ENCODE peak calls at places on chromosomes 11 and 22, in four cellular contexts. One of them, this sample, is unnamed.

GRCh38 chr22:43377486-43377995 is 34.3 kb upstream of the MPPED1 start:
- DNase-seq in nephron progenitor cell: no peak
- DNase-seq in HCT116: no peak
- DNase-seq in CD8-positive, alpha-beta T cell: no peak
- DNase-seq in this sample: no peak

GRCh38 chr22:28951969-28952521 is 68.7 kb downstream of the ZNRF3 start:
- DNase-seq in nephron progenitor cell: no peak
- DNase-seq in HCT116: no peak
- DNase-seq in CD8-positive, alpha-beta T cell: no peak
- DNase-seq in this sample: no peak

GRCh38 chr22:26957176-26957575 is 299.8 kb downstream of the MIAT start:
- DNase-seq in CD8-positive, alpha-beta T cell: no peak
- DNase-seq in nephron progenitor cell: no peak
- DNase-seq in HCT116: no peak
- DNase-seq in this sample: no peak

GRCh38 chr22:32829451-32829851 is 27.9 kb downstream of the TIMP3 start:
- DNase-seq in HCT116: no peak
- DNase-seq in nephron progenitor cell: no peak
- DNase-seq in CD8-positive, alpha-beta T cell: no peak
- DNase-seq in this sample: no peak

GRCh38 chr11:88552377-88553029 is 215.0 kb upstream of the CTSC start:
- DNase-seq in CD8-positive, alpha-beta T cell: no peak
- DNase-seq in nephron progenitor cell: peak
- DNase-seq in HCT116: peak
- DNase-seq in this sample: peak

GRCh38 chr11:75469785-75470405 is 36.9 kb upstream of the KLHL35 start:
- DNase-seq in CD8-positive, alpha-beta T cell: no peak
- DNase-seq in HCT116: no peak
- DNase-seq in nephron progenitor cell: no peak
- DNase-seq in this sample: no peak

GRCh38 chr11:71500601-71501021 is 26.5 kb upstream of the KRTAP5-7 start:
- DNase-seq in HCT116: peak
- DNase-seq in nephron progenitor cell: no peak
- DNase-seq in CD8-positive, alpha-beta T cell: no peak
- DNase-seq in this sample: no peak

GRCh38 chr22:46662226-46662625 is 42.0 kb downstream of the GRAMD4 start:
- DNase-seq in nephron progenitor cell: no peak
- DNase-seq in CD8-positive, alpha-beta T cell: no peak
- DNase-seq in HCT116: no peak
- DNase-seq in this sample: no peak

GRCh38 chr22:32985899-32986772 is 72.0 kb downstream of the SYN3 start:
- DNase-seq in HCT116: peak
- DNase-seq in nephron progenitor cell: peak
- DNase-seq in CD8-positive, alpha-beta T cell: no peak
- DNase-seq in this sample: peak

GRCh38 chr22:49230194-49230577 is 597.5 kb downstream of the BRD1 start:
- DNase-seq in nephron progenitor cell: peak
- DNase-seq in CD8-positive, alpha-beta T cell: no peak
- DNase-seq in HCT116: no peak
- DNase-seq in this sample: peak

GRCh38 chr11:119607726-119608125 is 121.3 kb downstream of the NECTIN1 start:
- DNase-seq in HCT116: no peak
- DNase-seq in nephron progenitor cell: no peak
- DNase-seq in CD8-positive, alpha-beta T cell: no peak
- DNase-seq in this sample: no peak

GRCh38 chr11:119608201-119608600 is 120.8 kb downstream of the NECTIN1 start:
- DNase-seq in CD8-positive, alpha-beta T cell: no peak
- DNase-seq in HCT116: no peak
- DNase-seq in nephron progenitor cell: no peak
- DNase-seq in this sample: no peak

GRCh38 chr11:119599864-119600593 is 129.0 kb downstream of the NECTIN1 start:
- DNase-seq in HCT116: no peak
- DNase-seq in nephron progenitor cell: no peak
- DNase-seq in CD8-positive, alpha-beta T cell: no peak
- DNase-seq in this sample: no peak

GRCh38 chr11:119605137-119605675 is 123.8 kb downstream of the NECTIN1 start:
- DNase-seq in CD8-positive, alpha-beta T cell: no peak
- DNase-seq in nephron progenitor cell: no peak
- DNase-seq in HCT116: no peak
- DNase-seq in this sample: no peak

DNA sequence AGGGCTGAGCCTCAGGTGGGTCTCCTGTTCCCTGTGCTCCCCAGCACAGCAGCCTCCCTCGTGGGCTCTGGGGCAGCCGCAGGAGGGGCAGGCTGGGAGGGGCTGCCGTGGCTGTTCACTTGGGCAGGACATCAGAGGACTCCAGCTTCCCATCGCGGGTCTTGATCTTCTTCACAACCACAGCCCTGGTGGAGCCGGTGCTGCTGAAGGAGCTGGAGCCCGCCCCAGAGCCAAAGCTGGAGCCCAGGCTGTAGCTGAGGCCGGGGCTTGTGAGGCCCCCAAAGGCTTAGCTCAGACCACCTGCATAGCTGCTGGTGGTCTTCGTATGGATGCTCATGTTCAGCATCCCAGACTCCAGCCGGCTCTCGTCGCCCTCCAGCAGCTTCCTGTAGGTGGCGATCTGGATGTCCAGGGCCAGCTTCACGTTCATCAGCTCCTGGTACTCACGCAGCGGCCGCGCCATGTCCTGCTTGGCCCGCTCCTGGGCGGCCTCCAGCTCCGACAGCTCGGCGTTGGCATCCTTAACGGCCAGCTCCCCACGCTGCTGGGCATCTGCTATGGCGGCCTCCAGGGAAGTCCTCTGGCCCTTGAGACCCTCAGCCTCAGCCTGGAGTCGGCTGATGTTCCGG is 126.1 kb downstream of the NECTIN1 start:
- DNase-seq in CD8-positive, alpha-beta T cell: no peak
- DNase-seq in nephron progenitor cell: no peak
- DNase-seq in HCT116: no peak
- DNase-seq in this sample: no peak
- TF ChIP-seq CTCF in CD8-positive, alpha-beta T cell: no peak
- TF ChIP-seq CTCF in nephron progenitor cell: peak
- TF ChIP-seq CTCF in HCT116: no peak
- TF ChIP-seq CTCF in this sample: no peak

DNA sequence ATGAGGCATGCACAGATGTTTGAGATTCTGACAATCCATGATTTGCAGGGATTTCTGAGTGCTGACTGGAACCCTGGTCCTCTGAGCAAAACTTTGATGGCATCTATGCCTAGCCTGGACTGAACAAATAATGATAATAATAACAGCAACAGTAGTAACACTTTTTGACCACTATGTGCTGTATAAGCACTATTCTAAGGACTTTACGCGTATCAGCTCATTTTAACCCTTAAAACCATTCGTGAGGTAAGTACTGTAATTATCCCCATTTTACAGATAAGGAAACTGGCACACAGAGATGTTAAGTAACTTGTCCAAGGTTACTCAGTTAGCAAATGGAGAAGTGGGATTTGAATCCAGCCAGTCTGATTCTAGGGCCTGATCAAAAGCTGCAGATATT is 168.4 kb downstream of the C11orf91 start:
- DNase-seq in nephron progenitor cell: no peak
- DNase-seq in CD8-positive, alpha-beta T cell: no peak
- DNase-seq in HCT116: no peak
- DNase-seq in this sample: no peak
- TF ChIP-seq CTCF in nephron progenitor cell: no peak
- TF ChIP-seq CTCF in CD8-positive, alpha-beta T cell: no peak
- TF ChIP-seq CTCF in HCT116: no peak
- TF ChIP-seq CTCF in this sample: no peak

DNA sequence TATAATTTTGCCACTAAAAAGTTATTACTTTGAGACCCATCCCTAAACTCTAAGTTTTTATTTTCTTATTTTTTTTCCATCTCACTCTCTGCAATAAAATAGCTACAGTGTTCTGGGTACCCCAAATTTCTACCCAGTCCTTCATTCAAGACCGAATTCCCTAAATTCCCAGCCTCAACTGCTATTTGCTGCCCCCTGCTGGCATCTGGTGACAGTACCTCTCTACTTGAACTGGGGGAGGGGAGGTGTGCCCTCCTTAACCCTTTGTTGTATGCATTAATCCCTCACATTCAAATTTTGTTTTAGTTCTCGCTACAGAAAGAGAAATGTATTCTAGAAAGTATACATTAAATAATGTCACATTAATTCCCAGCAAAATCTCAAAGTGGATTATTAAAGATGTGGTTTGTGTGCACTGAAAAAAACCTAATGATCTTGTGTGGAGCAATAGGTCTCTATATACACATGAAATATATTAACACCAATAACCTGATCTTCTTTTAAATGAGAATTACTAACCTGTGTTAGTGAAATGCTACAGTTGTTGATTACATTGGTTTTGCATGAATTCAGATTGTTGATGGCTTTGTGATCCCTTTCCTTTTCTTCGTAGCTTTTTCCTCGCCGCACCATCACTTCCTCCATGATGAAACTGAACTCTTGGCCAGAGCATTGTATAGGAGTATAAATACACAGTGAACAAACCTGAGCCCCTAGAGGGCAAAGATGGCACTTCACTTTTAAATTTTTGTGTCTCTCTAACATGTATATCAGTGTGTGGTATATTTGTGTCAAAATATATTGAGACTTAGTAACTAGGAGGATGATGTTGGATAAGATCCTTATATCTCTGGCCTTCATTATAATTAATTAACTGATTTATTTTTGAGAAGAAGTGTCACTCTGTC is 590.0 kb downstream of the METTL15 start:
- DNase-seq in nephron progenitor cell: peak
- DNase-seq in CD8-positive, alpha-beta T cell: no peak
- DNase-seq in HCT116: peak
- DNase-seq in this sample: peak
- TF ChIP-seq CTCF in nephron progenitor cell: peak
- TF ChIP-seq CTCF in CD8-positive, alpha-beta T cell: no peak
- TF ChIP-seq CTCF in HCT116: peak
- TF ChIP-seq CTCF in this sample: peak

DNA sequence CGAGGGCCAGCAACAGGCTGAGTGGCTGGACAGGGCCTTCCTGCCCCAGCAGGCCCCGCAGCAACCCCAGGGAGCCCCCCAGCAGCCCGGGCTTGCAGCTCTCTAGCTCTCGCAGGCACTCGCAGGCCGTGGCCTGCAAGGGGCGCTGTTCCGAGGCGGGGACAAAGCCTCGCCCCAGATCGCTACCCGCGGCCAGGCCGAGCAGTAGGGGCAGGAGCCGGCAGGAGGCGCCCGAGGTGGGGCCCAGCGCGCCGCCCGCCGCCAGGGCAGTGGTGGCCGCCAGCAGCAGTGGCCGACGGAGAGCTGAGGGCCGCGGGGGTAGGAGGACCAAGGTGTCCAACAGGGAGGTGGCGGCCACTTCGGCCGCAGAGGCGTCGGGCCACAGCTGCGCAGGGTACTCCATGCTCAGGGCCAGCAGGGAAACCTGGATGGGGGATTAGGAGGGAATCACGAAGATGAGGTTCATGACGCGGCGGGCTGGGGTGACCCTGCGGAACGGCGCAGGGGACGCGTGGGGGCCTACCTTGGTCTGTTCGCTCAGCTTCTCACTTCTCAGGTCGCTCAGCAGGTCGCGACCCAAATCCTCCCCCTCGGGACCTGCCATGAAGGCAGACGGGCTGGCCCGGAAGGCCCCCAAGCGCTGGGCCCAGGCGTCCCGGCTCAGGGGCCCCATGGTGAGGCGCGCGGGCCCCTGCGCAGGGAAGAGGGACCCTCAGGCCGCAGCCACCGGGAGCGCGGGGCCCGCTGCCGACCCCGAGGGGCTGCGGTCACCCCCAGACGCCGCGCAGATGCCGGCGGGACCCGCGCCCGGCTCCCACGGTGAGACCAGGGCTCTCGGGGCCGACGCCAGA is 632 bp downstream of the AP5B1 start:
- DNase-seq in CD8-positive, alpha-beta T cell: peak
- DNase-seq in HCT116: peak
- DNase-seq in nephron progenitor cell: peak
- DNase-seq in this sample: peak
- TF ChIP-seq CTCF in CD8-positive, alpha-beta T cell: peak
- TF ChIP-seq CTCF in HCT116: no peak
- TF ChIP-seq CTCF in nephron progenitor cell: peak
- TF ChIP-seq CTCF in this sample: peak

DNA sequence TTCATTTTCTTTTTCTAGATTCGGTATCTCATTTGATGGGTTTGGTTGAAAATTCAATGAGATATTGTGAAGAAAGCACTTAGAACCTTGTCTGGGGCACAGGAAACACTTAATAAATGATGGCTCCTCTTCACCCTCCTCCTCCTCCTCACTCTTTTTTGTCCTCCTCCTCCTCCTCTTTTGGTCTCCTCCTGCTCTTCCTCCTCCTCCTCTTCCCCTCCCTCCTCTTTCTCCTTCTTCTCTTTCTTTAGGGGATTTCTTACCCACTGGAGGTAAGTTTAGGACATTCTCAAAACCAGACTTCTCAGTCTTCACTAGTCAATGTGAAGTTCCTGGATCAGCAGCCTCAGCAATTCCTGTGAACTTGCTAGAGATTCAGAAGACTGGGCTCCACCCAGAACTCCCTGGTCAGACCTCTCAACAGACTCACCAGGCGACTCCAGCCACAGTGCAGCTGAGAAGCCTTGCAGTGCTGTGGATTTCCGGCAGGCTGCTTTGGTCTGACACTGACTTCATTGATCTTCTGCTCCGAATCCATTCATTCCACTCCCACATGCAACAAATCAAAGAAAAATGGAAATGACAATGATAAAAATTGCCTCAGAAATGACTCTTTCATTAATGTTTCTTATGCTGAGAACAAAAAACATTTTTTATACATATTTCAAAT is 368.6 kb upstream of the B3GAT1 start:
- DNase-seq in CD8-positive, alpha-beta T cell: no peak
- DNase-seq in nephron progenitor cell: no peak
- DNase-seq in HCT116: no peak
- DNase-seq in this sample: no peak
- TF ChIP-seq CTCF in CD8-positive, alpha-beta T cell: no peak
- TF ChIP-seq CTCF in nephron progenitor cell: no peak
- TF ChIP-seq CTCF in HCT116: no peak
- TF ChIP-seq CTCF in this sample: peak

DNA sequence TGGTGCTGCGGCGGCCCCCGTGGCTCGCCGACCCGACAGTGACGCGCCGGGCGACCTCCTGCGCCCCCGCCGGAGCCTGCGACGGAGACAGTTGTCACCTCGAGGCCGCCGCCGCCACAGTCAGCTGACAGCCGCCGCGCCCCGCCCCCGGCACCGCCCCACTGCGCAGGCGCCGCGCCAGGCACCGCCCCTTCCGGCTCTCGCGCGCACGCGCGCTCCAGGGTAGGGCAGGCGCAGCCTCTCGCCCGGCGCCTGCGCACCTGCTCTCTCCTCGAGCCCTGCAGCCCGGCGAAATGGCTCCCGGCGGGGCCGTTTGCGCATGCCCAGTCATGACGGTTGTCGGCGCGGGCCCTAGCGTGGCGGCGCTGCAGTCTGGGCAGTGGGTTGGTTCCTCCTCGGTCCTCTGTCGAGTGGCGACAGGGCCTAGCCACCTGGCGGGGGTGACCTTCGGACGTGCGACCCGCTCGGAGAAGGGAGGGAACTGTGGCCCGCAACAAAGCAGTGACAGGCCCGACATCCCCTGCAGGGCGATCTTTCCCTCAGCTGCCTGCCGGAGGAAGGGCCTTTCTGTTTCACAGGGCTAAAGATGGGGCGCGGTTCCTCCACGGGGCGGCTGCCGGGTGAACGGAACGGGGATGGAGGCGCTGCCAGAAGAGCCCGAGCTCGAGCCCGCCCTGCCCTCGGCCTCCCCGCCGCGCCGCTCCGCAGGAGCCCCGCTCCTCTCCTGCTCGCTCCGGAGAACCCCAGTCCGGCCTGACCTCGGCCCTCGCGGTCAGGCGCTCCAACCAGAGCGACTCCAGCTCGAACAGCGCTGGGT is at the start of gene TOLLIP:
- DNase-seq in HCT116: peak
- DNase-seq in CD8-positive, alpha-beta T cell: peak
- DNase-seq in nephron progenitor cell: peak
- DNase-seq in this sample: peak
- TF ChIP-seq CTCF in HCT116: no peak
- TF ChIP-seq CTCF in CD8-positive, alpha-beta T cell: no peak
- TF ChIP-seq CTCF in nephron progenitor cell: no peak
- TF ChIP-seq CTCF in this sample: peak

GRCh38 chr11:73381589-73381988 is 5.4 kb downstream of the RELT start:
- DNase-seq in HCT116: no peak
- DNase-seq in nephron progenitor cell: no peak
- DNase-seq in CD8-positive, alpha-beta T cell: no peak
- DNase-seq in this sample: no peak
- TF ChIP-seq CTCF in HCT116: no peak
- TF ChIP-seq CTCF in nephron progenitor cell: no peak
- TF ChIP-seq CTCF in CD8-positive, alpha-beta T cell: no peak
- TF ChIP-seq CTCF in this sample: no peak